ENCODE peak calls at places on chromosome 10, in seven cellular contexts. S, M, H, B, E, X and T are unnamed samples.

GRCh38 chr10:86319626-86320025 is 47.0 kb downstream of the GRID1 start:
- DNase-seq in X (no peak), S (no peak), B (no peak), H (no peak), E (no peak), M (no peak), T (no peak)

GRCh38 chr10:49798275-49798674 is 36.2 kb upstream of the OGDHL start:
- DNase-seq in H (no peak), M (no peak), B (no peak), E (no peak), S (no peak), X (no peak), T (no peak)

GRCh38 chr10:122490268-122490667 is 28.9 kb downstream of the HTRA1 start:
- DNase-seq in S (no peak), X (no peak), B (no peak), M (no peak), H (no peak), E (no peak), T (no peak)

GRCh38 chr10:3233486-3233990 is 61.0 kb upstream of the PITRM1 start:
- DNase-seq in E (no peak), M (no peak), X (no peak), S (no peak), B (no peak), H (no peak), T (no peak)

GRCh38 chr10:24904830-24905229 is 47.6 kb downstream of the PRTFDC1 start:
- DNase-seq in S (no peak), E (no peak), H (no peak), X (no peak), M (no peak), B (no peak), T (no peak)

GRCh38 chr10:15781381-15781960 is 61.7 kb upstream of the ITGA8 start:
- DNase-seq in B (no peak), X (no peak), S (no peak), M (no peak), H (no peak), E (no peak), T (no peak)

GRCh38 chr10:61217851-61218565 is 235.2 kb downstream of the TMEM26 start:
- DNase-seq in E (no peak), B (no peak), S (no peak), M (no peak), X (no peak), H (no peak), T (no peak)

GRCh38 chr10:68334672-68335467 is 2.1 kb upstream of the PBLD start:
- DNase-seq in B (no peak), S (no peak), H (no peak), M (no peak), X (no peak), E (no peak), T (no peak)

GRCh38 chr10:15263657-15264323 is 95.3 kb upstream of the NMT2 start:
- DNase-seq in H (no peak), M (no peak), E (no peak), B (no peak), X (no peak), S (no peak), T (no peak)

GRCh38 chr10:76082232-76082631 is 650.8 kb downstream of the LRMDA start:
- DNase-seq in B (no peak), H (no peak), E (no peak), S (no peak), M (no peak), X (no peak), T (no peak)

GRCh38 chr10:74683067-74683466 is 143.3 kb upstream of the KAT6B start:
- DNase-seq in X (no peak), S (no peak), E (no peak), M (no peak), H (no peak), B (no peak), T (no peak)

GRCh38 chr10:85187047-85187446 is 858.7 kb downstream of the CCSER2 start:
- DNase-seq in H (no peak), X (no peak), M (no peak), E (no peak), B (no peak), S (no peak), T (no peak)

GRCh38 chr10:86083206-86083605 is 283.4 kb downstream of the GRID1 start:
- DNase-seq in H (no peak), E (no peak), M (no peak), X (no peak), S (no peak), B (no peak), T (no peak)

GRCh38 chr10:124998624-124999291 is 56.8 kb downstream of the ZRANB1 start:
- DNase-seq in E (no peak), H (peak), B (no peak), X (no peak), S (peak), M (no peak), T (no peak)

GRCh38 chr10:80894339-80894791 is 356.7 kb downstream of the SH2D4B start:
- DNase-seq in E (no peak), B (no peak), M (no peak), S (no peak), H (no peak), X (no peak), T (no peak)

GRCh38 chr10:13707156-13707881 is 120.6 kb downstream of the PRPF18 start:
- DNase-seq in M (peak), X (peak), E (peak), H (peak), S (peak), B (peak), T (peak)

GRCh38 chr10:114242235-114242634 is 3.2 kb downstream of the VWA2 start:
- DNase-seq in B (no peak), S (no peak), X (no peak), E (no peak), M (no peak), H (no peak), T (no peak)

GRCh38 chr10:119313645-119314044 is 106.3 kb downstream of the GRK5 start:
- DNase-seq in H (no peak), S (no peak), M (no peak), B (no peak), X (no peak), E (no peak), T (no peak)

GRCh38 chr10:126384269-126384873 is 3.9 kb downstream of the ADAM12 start:
- DNase-seq in E (no peak), S (no peak), M (no peak), X (peak), B (no peak), H (no peak), T (no peak)

GRCh38 chr10:132648072-132648855 is 110.7 kb downstream of the INPP5A start:
- DNase-seq in M (no peak), S (no peak), E (no peak), X (no peak), B (no peak), H (no peak), T (no peak)

GRCh38 chr10:131652416-131652815 is 248.4 kb upstream of the PPP2R2D start:
- DNase-seq in M (no peak), H (no peak), S (no peak), E (no peak), B (no peak), X (no peak), T (no peak)

GRCh38 chr10:25758041-25758457 is 176.0 kb upstream of the MYO3A start:
- DNase-seq in B (no peak), X (peak), M (peak), E (no peak), S (no peak), H (no peak), T (no peak)

GRCh38 chr10:126919426-126919825 is 14.2 kb downstream of the DOCK1 start:
- DNase-seq in B (no peak), E (no peak), H (no peak), S (no peak), X (no peak), M (no peak), T (no peak)

GRCh38 chr10:112951349-112952281 is 1.6 kb downstream of the TCF7L2 start:
- DNase-seq in X (peak), E (peak), M (peak), B (no peak), S (peak), H (peak), T (no peak)

GRCh38 chr10:74704629-74705360 is 121.6 kb upstream of the KAT6B start:
- DNase-seq in X (no peak), B (no peak), H (no peak), E (no peak), S (no peak), M (no peak), T (no peak)

GRCh38 chr10:129800-130199 is 5.5 kb upstream of the ZMYND11 start:
- DNase-seq in S (no peak), B (no peak), M (no peak), E (no peak), X (no peak), H (no peak), T (no peak)

GRCh38 chr10:96720422-96721206 is at the start of gene PIK3AP1:
- DNase-seq in S (peak), M (peak), E (peak), X (no peak), B (peak), H (no peak), T (no peak)

GRCh38 chr10:20855398-20856038 is 41.6 kb downstream of the NEBL start:
- DNase-seq in X (no peak), M (no peak), H (no peak), S (no peak), B (peak), E (no peak), T (no peak)

GRCh38 chr10:29028486-29028885 is 260.4 kb upstream of the LYZL1 start:
- DNase-seq in X (no peak), M (no peak), H (no peak), B (no peak), S (no peak), E (no peak), T (no peak)

GRCh38 chr10:93672890-93673289 is 29.5 kb downstream of the FRA10AC1 start:
- DNase-seq in M (no peak), H (no peak), X (no peak), B (no peak), S (no peak), E (no peak), T (no peak)

GRCh38 chr10:29616542-29616941 is 18.2 kb downstream of the SVIL start:
- DNase-seq in X (no peak), E (no peak), S (no peak), M (no peak), H (no peak), B (no peak), T (no peak)

GRCh38 chr10:104252349-104252748 is 2.3 kb upstream of the GSTO1 start:
- DNase-seq in B (no peak), E (no peak), S (no peak), M (no peak), X (no peak), H (no peak), T (no peak)

GRCh38 chr10:86400705-86401587 is 34.4 kb upstream of the GRID1 start:
- DNase-seq in X (no peak), B (no peak), M (peak), S (no peak), H (peak), E (no peak), T (no peak)

GRCh38 chr10:3068968-3069737 is 1.8 kb downstream of the PFKP start:
- DNase-seq in S (no peak), H (no peak), E (no peak), M (no peak), B (no peak), X (no peak), T (no peak)

DNA sequence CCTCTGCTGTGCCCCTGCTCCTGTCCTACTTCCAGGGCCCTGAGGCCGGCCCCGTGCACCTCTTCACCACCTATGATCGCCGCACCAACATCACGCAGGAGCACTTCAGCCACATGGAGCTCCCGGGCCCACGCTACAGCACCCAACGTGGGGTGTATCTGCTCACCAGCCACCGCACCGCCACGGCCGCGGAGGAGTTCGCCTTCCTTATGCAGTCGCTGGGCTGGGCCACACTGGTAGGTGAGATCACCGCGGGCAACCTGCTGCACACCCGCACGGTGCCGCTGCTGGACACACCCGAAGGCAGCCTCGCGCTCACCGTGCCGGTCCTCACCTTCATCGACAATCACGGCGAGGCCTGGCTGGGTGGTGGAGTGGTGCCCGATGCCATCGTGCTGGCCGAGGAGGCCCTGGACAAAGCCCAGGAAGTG is 1.8 kb downstream of the RBP3 start:
- DNase-seq in E (no peak), S (no peak), H (no peak), B (no peak), X (no peak), M (no peak), T (no peak)
- TF ChIP-seq CTCF in E (no peak), S (no peak), H (no peak), B (no peak), X (no peak), M (no peak), T (no peak)

GRCh38 chr10:130021373-130021950 is 57.4 kb upstream of the EBF3 start:
- DNase-seq in H (no peak), S (no peak), M (no peak), E (no peak), B (peak), X (peak), T (no peak)
- H3K27ac ChIP-seq in H (no peak), S (no peak), M (no peak), E (no peak), B (peak), X (no peak), T (no peak)

GRCh38 chr10:5584895-5585516 is 60.2 kb downstream of the CALML3 start:
- DNase-seq in M (peak), S (no peak), B (peak), H (no peak), X (peak), E (no peak), T (no peak)
- TF ChIP-seq CTCF in M (no peak), S (no peak), B (no peak), H (no peak), X (peak), E (no peak), T (no peak)

GRCh38 chr10:58943960-58944359 is 232.5 kb upstream of the PHYHIPL start:
- DNase-seq in E (no peak), H (no peak), B (no peak), M (no peak), X (no peak), S (no peak), T (no peak)
- H3K27ac ChIP-seq in E (no peak), H (peak), B (no peak), M (no peak), X (no peak), S (peak), T (no peak)

DNA sequence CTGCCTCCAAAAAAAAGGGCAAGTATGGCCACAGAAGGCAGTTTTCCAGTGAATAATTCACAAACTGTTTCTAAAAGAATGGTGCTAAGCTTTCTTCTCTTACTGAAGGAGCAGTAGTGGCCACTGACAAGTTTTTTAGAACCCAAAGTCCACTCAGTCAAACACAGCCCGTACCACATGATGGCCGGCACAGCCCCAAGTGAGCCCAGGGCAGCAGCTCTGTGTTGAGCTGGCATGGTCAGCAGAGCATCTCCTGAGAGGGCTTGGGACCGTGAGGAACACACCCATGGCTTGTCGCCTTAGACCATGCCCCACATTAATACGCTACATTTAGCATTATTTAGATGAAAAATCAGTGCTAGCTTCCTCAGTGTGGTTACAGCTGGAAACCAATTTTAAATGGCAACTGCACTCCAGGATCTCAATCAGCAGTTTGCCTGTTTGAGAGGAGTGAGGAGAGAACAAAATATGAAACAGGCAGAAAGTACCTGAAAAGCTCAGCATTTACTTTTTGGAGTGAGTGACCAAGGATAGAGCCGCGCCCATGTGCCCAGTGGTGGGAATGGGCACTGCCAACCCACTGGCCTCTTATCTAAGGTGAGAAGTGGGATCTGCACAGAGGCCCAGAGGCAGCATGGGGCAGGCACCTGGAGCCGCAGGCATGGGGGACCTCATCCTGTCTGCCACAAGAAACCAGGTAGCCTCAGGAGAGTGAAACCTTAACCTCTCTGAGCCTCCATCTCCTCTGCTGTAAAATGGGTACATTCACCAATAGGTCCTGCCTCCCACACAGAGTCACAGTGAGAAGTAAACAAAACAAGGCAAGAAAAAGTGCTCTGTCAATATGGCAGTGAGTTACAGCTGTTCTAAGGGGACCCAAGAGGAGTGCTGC is 17.4 kb downstream of the PSAP start:
- DNase-seq in X (no peak), B (no peak), S (no peak), E (no peak), M (no peak), H (no peak), T (no peak)
- TF ChIP-seq CTCF in X (no peak), B (no peak), S (no peak), E (no peak), M (no peak), H (no peak), T (no peak)

DNA sequence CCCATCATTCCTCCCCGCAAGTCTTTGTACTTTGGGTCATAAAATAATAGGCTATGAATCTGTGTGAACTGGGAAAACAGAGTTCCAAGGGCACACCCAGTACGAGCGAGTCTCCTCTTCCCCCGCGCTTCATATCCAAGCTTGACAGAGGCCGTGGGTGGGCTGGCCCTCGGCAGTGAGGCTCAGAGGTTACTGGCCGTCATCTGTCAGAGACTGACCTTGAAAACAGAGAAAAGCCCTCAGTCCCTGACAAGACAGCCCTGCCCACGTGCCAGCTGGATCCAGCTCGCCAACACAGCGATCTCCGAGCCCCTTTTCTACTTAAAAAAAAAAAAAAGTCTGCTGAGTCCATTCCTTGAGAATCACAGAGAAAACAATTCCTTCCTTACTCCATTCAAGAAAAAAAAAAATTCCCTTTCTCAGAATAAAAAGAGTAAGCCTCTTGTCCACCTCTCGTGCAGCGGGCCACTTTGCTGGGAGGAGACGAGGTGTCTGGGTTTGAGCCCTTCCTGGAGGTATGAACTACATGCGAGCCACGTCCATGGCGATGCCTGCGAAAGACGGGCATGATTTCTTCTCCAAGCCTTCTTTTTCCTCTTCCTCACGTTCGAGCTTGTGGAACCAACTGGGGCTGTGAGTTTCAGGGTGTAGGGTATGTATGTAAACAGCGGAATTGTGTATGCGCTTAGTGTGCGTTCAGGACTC is 755 bp upstream of the BICC1 start:
- DNase-seq in X (no peak), H (peak), E (peak), S (peak), B (no peak), M (no peak), T (no peak)
- H3K27ac ChIP-seq in X (no peak), H (peak), E (peak), S (peak), B (no peak), M (peak), T (no peak)